ENCODE peak calls at places on chromosomes 12 and 14, in five cellular contexts. One of them, this sample, is unnamed.
A peak's percentile ranks its signal among the peaks of the same experiment; 100 is the strongest.

GRCh38 chr12:89059721-89060120 is 292.6 kb downstream of the DUSP6 start:
- DNase-seq in Karpas-422: no peak
- DNase-seq in A673: no peak
- DNase-seq in GM23248: no peak
- DNase-seq in lower lobe of right lung: no peak
- DNase-seq in this sample: no peak

GRCh38 chr12:60752589-60752988 is 1156.8 kb downstream of the SLC16A7 start:
- DNase-seq in Karpas-422: no peak
- DNase-seq in A673: no peak
- DNase-seq in GM23248: no peak
- DNase-seq in lower lobe of right lung: no peak
- DNase-seq in this sample: no peak

GRCh38 chr14:94696518-94696917 is 73.4 kb downstream of the GSC start:
- DNase-seq in Karpas-422: no peak
- DNase-seq in A673: peak; percentile 76
- DNase-seq in GM23248: no peak
- DNase-seq in lower lobe of right lung: no peak
- DNase-seq in this sample: no peak

GRCh38 chr14:96363751-96364336 is 518 bp downstream of the GSKIP start:
- DNase-seq in Karpas-422: peak; percentile 89
- DNase-seq in A673: peak; percentile 28
- DNase-seq in GM23248: peak; percentile 76
- DNase-seq in lower lobe of right lung: peak; percentile 63
- DNase-seq in this sample: no peak

GRCh38 chr12:49872781-49873181 is 29.9 kb upstream of the BCDIN3D start:
- DNase-seq in Karpas-422: peak; percentile 88
- DNase-seq in A673: no peak
- DNase-seq in GM23248: peak; percentile 57
- DNase-seq in lower lobe of right lung: no peak
- DNase-seq in this sample: peak; percentile 44

GRCh38 chr12:62785941-62786559 is 148.9 kb downstream of the PPM1H start:
- DNase-seq in Karpas-422: no peak
- DNase-seq in A673: peak; percentile 48
- DNase-seq in GM23248: peak; percentile 94
- DNase-seq in lower lobe of right lung: no peak
- DNase-seq in this sample: peak; percentile 16

GRCh38 chr12:88153959-88154358 is 11.9 kb downstream of the TMTC3 start:
- DNase-seq in Karpas-422: peak; percentile 69
- DNase-seq in A673: peak; percentile 41
- DNase-seq in GM23248: peak; percentile 76
- DNase-seq in lower lobe of right lung: no peak
- DNase-seq in this sample: no peak

GRCh38 chr12:55930771-55931316 is at the start of gene DGKA:
- DNase-seq in Karpas-422: peak; percentile 84
- DNase-seq in A673: peak; percentile 82
- DNase-seq in GM23248: peak; percentile 90
- DNase-seq in lower lobe of right lung: peak; percentile 55
- DNase-seq in this sample: no peak

GRCh38 chr12:6635375-6635855 is 344 bp downstream of the LPAR5 start:
- DNase-seq in Karpas-422: peak; percentile 69
- DNase-seq in A673: no peak
- DNase-seq in GM23248: peak; percentile 22
- DNase-seq in lower lobe of right lung: no peak
- DNase-seq in this sample: no peak

GRCh38 chr12:15662303-15662980 is 126.7 kb downstream of the EPS8 start:
- DNase-seq in Karpas-422: no peak
- DNase-seq in A673: peak; percentile 64
- DNase-seq in GM23248: peak; percentile 94
- DNase-seq in lower lobe of right lung: no peak
- DNase-seq in this sample: no peak

GRCh38 chr14:39351708-39352107 is 80.5 kb downstream of the FBXO33 start:
- DNase-seq in Karpas-422: no peak
- DNase-seq in A673: no peak
- DNase-seq in GM23248: peak; percentile 24
- DNase-seq in lower lobe of right lung: no peak
- DNase-seq in this sample: no peak

GRCh38 chr14:84112589-84112988 is 1417.4 kb upstream of the FLRT2 start:
- DNase-seq in Karpas-422: no peak
- DNase-seq in A673: peak; percentile 67
- DNase-seq in GM23248: no peak
- DNase-seq in lower lobe of right lung: no peak
- DNase-seq in this sample: no peak

GRCh38 chr12:57166971-57167371 is 19.6 kb upstream of the LRP1-AS start:
- DNase-seq in Karpas-422: no peak
- DNase-seq in A673: no peak
- DNase-seq in GM23248: peak; percentile 95
- DNase-seq in lower lobe of right lung: no peak
- DNase-seq in this sample: no peak

GRCh38 chr12:117421987-117422386 is 60.6 kb upstream of the NOS1 start:
- DNase-seq in Karpas-422: no peak
- DNase-seq in A673: no peak
- DNase-seq in GM23248: no peak
- DNase-seq in lower lobe of right lung: no peak
- DNase-seq in this sample: no peak

GRCh38 chr14:70773182-70773862 is 36.0 kb downstream of the MAP3K9 start:
- DNase-seq in Karpas-422: no peak
- DNase-seq in A673: no peak
- DNase-seq in GM23248: no peak
- DNase-seq in lower lobe of right lung: no peak
- DNase-seq in this sample: no peak

GRCh38 chr12:69642531-69642930 is 31.8 kb upstream of the LRRC10 start:
- DNase-seq in Karpas-422: no peak
- DNase-seq in A673: no peak
- DNase-seq in GM23248: no peak
- DNase-seq in lower lobe of right lung: no peak
- DNase-seq in this sample: peak; percentile 40

GRCh38 chr12:92136883-92137582 is 8.6 kb downstream of the BTG1 start:
- DNase-seq in Karpas-422: no peak
- DNase-seq in A673: peak; percentile 54
- DNase-seq in GM23248: peak; percentile 90
- DNase-seq in lower lobe of right lung: no peak
- DNase-seq in this sample: no peak

GRCh38 chr14:104248203-104249055 is 110.0 kb downstream of the KIF26A start:
- DNase-seq in Karpas-422: no peak
- DNase-seq in A673: no peak
- DNase-seq in GM23248: no peak
- DNase-seq in lower lobe of right lung: peak; percentile 39
- DNase-seq in this sample: peak; percentile 61

GRCh38 chr12:87425942-87426554 is 603.2 kb downstream of the C12orf50 start:
- DNase-seq in Karpas-422: no peak
- DNase-seq in A673: no peak
- DNase-seq in GM23248: no peak
- DNase-seq in lower lobe of right lung: no peak
- DNase-seq in this sample: no peak

GRCh38 chr12:99455350-99456037 is 192.1 kb upstream of the GARIN6 start:
- DNase-seq in Karpas-422: no peak
- DNase-seq in A673: peak; percentile 52
- DNase-seq in GM23248: peak; percentile 88
- DNase-seq in lower lobe of right lung: no peak
- DNase-seq in this sample: no peak
- H3K4me3 ChIP-seq in Karpas-422: no peak overlapping the region
- H3K4me3 ChIP-seq in A673: no peak overlapping the region
- H3K4me3 ChIP-seq in GM23248: no peak overlapping the region
- H3K4me3 ChIP-seq in lower lobe of right lung: no peak overlapping the region
- H3K4me3 ChIP-seq in this sample: no peak overlapping the region

GRCh38 chr14:101823081-101823480 is 61.6 kb downstream of the PPP2R5C start:
- DNase-seq in Karpas-422: peak; percentile 77
- DNase-seq in A673: no peak
- DNase-seq in GM23248: peak; percentile 37
- DNase-seq in lower lobe of right lung: no peak
- DNase-seq in this sample: no peak
- H3K4me3 ChIP-seq in Karpas-422: peak overlapping the region; percentile 59
- H3K4me3 ChIP-seq in A673: no peak overlapping the region
- H3K4me3 ChIP-seq in GM23248: peak overlapping the region; percentile 34
- H3K4me3 ChIP-seq in lower lobe of right lung: peak overlapping the region; percentile 34
- H3K4me3 ChIP-seq in this sample: peak overlapping the region; percentile 53

GRCh38 chr14:77709412-77709811 is 1.5 kb downstream of the SLIRP start:
- DNase-seq in Karpas-422: no peak
- DNase-seq in A673: no peak
- DNase-seq in GM23248: no peak
- DNase-seq in lower lobe of right lung: no peak
- DNase-seq in this sample: no peak
- H3K4me3 ChIP-seq in Karpas-422: peak overlapping the region; percentile 82
- H3K4me3 ChIP-seq in A673: peak overlapping the region; percentile 77
- H3K4me3 ChIP-seq in GM23248: peak overlapping the region; percentile 92
- H3K4me3 ChIP-seq in lower lobe of right lung: peak overlapping the region; percentile 96
- H3K4me3 ChIP-seq in this sample: peak overlapping the region; percentile 66

GRCh38 chr12:65882504-65882903 is 58.2 kb downstream of the HMGA2 start:
- DNase-seq in Karpas-422: no peak
- DNase-seq in A673: no peak
- DNase-seq in GM23248: peak; percentile 43
- DNase-seq in lower lobe of right lung: no peak
- DNase-seq in this sample: no peak

GRCh38 chr12:65881965-65882413 is 57.7 kb downstream of the HMGA2 start:
- DNase-seq in Karpas-422: no peak
- DNase-seq in A673: no peak
- DNase-seq in GM23248: peak; percentile 81
- DNase-seq in lower lobe of right lung: peak; percentile 79
- DNase-seq in this sample: peak; percentile 33

GRCh38 chr12:65878540-65878939 is 54.3 kb downstream of the HMGA2 start:
- DNase-seq in Karpas-422: no peak
- DNase-seq in A673: no peak
- DNase-seq in GM23248: peak; percentile 41
- DNase-seq in lower lobe of right lung: no peak
- DNase-seq in this sample: no peak

GRCh38 chr12:65879878-65880277 is 55.6 kb downstream of the HMGA2 start:
- DNase-seq in Karpas-422: no peak
- DNase-seq in A673: no peak
- DNase-seq in GM23248: peak; percentile 86
- DNase-seq in lower lobe of right lung: no peak
- DNase-seq in this sample: no peak

DNA sequence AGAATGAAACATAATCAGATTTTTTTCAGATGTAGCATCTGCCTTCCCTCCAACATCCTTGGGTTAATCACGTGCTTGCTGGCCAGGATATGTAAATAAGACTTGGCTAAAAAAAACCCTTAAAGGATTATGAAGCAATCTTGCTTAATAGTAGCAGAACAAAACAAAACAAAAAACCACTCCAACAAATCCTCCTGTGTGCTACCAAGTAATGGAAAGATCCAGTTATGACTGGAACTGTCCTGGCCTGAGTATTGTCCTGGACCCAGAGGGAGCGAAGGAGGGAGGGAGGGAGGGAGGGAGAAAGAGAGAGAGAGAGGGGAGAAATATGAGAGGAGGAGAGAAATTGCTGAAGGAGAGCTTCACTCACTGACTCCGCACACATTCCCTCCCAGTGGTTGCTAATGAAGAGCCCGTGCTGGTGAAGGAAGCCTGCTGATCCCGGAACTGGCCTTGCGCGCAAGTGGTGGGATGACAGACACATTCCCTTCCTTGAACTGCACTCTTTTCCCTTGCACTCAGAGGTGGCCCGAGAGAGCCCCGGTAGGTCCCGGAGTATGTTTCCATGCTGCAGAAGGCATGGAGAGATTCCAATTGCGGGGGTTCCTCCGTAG is 57.2 kb downstream of the HMGA2 start:
- DNase-seq in Karpas-422: no peak
- DNase-seq in A673: peak; percentile 65
- DNase-seq in GM23248: peak; percentile 85
- DNase-seq in lower lobe of right lung: no peak
- DNase-seq in this sample: peak; percentile 69
- H3K4me3 ChIP-seq in Karpas-422: no peak overlapping the region
- H3K4me3 ChIP-seq in A673: no peak overlapping the region
- H3K4me3 ChIP-seq in GM23248: peak overlapping the region; percentile 57
- H3K4me3 ChIP-seq in lower lobe of right lung: peak overlapping the region; percentile 44
- H3K4me3 ChIP-seq in this sample: peak overlapping the region; percentile 50

DNA sequence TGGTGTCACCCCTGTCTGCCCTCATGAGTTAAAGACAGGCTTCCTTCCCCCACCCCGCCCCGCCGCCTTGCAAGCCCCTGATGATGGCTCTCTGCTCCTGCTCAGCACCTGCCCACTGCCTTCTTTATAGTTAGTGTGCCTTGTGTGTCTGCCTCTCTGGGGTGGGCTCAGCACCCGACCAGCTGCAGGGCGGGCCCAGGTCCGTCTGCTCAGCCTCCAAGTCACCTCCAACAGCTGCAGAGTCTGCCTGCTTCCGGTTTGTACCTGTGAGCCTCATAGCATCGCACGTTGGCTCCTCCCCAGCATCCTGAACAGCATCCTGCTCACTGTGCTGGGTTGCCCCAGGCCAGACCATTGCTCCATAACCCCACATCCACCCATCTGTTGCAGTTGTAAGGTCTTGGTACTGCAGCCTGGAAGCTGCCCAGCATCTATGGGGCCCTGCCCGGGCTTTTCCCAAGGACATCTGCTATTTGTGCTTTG is 3.5 kb downstream of the TGFB3 start:
- DNase-seq in Karpas-422: peak; percentile 78
- DNase-seq in A673: no peak
- DNase-seq in GM23248: peak; percentile 12
- DNase-seq in lower lobe of right lung: no peak
- DNase-seq in this sample: no peak
- H3K4me3 ChIP-seq in Karpas-422: peak overlapping the region; percentile 52
- H3K4me3 ChIP-seq in A673: no peak overlapping the region
- H3K4me3 ChIP-seq in GM23248: no peak overlapping the region
- H3K4me3 ChIP-seq in lower lobe of right lung: peak overlapping the region; percentile 75
- H3K4me3 ChIP-seq in this sample: peak overlapping the region; percentile 81

DNA sequence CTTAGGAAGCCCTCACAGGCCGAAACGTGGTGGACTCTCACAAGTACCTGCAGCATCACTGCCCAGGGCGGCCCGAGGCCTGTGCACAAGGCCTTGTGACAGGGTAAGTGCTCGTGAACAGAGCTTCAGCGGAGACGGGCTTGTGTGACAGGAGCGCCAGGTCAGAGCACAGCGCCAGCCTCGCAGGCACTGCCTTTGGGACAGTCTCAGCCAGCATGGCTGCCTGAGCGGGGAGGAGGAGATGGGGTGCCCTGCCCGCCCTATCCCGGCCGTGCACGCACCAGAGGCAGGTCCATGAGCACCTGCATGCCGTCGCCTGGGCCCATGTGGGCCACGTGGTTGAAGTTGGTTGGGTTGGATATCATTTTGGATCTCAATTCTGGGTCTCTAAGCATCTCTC is 16.9 kb downstream of the AMN start:
- DNase-seq in Karpas-422: no peak
- DNase-seq in A673: no peak
- DNase-seq in GM23248: no peak
- DNase-seq in lower lobe of right lung: peak; percentile 52
- DNase-seq in this sample: no peak
- H3K4me3 ChIP-seq in Karpas-422: no peak overlapping the region
- H3K4me3 ChIP-seq in A673: no peak overlapping the region
- H3K4me3 ChIP-seq in GM23248: no peak overlapping the region
- H3K4me3 ChIP-seq in lower lobe of right lung: no peak overlapping the region
- H3K4me3 ChIP-seq in this sample: no peak overlapping the region

DNA sequence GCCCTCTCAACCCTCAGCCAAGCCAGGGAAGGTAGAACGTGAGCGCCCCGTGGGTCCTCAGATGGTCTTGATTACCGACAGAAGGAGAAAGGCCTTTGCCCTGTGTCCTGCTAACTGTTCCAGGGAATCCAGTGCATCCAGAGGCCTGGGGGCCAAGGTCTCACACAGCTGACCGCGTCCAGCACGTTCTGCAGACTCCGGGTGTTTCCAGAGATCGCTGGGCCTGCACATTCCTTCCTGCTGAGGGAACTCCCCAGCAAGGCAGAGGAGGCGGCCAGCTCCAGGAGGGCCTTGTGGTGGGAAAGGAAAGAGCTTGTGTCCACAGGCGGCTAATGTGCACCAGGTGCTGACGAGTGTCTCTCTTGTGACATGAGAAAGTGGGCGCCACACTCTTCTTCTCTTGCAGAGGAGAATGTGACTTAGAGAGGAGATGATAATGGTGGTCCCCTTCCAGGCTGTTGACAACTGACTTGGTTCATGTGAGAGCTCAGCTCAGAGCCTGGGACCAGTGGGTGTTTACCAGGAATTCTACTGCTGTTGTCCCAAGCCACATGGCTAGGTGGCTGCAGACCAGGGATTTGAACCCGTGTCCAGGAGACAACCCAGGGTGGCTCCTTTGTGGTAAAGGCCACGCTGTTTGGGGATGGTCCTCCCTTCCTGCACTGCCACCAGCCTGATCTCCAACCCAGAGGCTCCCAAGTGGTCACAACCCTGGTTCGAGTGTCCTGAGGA is 46.8 kb upstream of the DLK1 start:
- DNase-seq in Karpas-422: no peak
- DNase-seq in A673: no peak
- DNase-seq in GM23248: peak; percentile 78
- DNase-seq in lower lobe of right lung: no peak
- DNase-seq in this sample: no peak
- H3K4me3 ChIP-seq in Karpas-422: no peak overlapping the region
- H3K4me3 ChIP-seq in A673: no peak overlapping the region
- H3K4me3 ChIP-seq in GM23248: no peak overlapping the region
- H3K4me3 ChIP-seq in lower lobe of right lung: no peak overlapping the region
- H3K4me3 ChIP-seq in this sample: no peak overlapping the region